ENCODE peak calls at places on chromosomes 11 and 22, in six cellular contexts. W is stimulated activated naive CD4-positive, alpha-beta T cell; L is sciatic nerve; V is AG04450; K is astrocyte of the hippocampus; T is A172. C is an unnamed sample.

GRCh38 chr22:37492428-37493344 is 6.5 kb upstream of the MFNG start:
- DNase-seq in L (no peak), V (no peak), T (peak), W (peak), K (peak), C (peak)

GRCh38 chr11:108221981-108222685 is at the start of gene NPAT:
- DNase-seq in L (no peak), W (peak), T (no peak), V (no peak), K (no peak), C (no peak)

GRCh38 chr11:130474637-130475400 is 26.4 kb downstream of the ADAMTS15 start:
- DNase-seq in T (no peak), K (no peak), W (no peak), L (no peak), V (no peak), C (no peak)

GRCh38 chr22:25700996-25701815 is 40.8 kb upstream of the MYO18B start:
- DNase-seq in W (no peak), T (no peak), K (no peak), V (no peak), L (no peak), C (no peak)

GRCh38 chr11:13276454-13276851 is 1.1 kb upstream of the BMAL1 start:
- DNase-seq in W (no peak), T (no peak), K (no peak), L (no peak), V (no peak), C (no peak)

GRCh38 chr11:113839842-113840241 is 35.5 kb downstream of the USP28 start:
- DNase-seq in W (no peak), V (no peak), T (no peak), K (no peak), L (no peak), C (no peak)

GRCh38 chr11:100849009-100849913 is 162.2 kb downstream of the ARHGAP42 start:
- DNase-seq in V (peak), T (peak), W (no peak), L (no peak), K (no peak), C (peak)

GRCh38 chr22:39185601-39186012 is 33.1 kb upstream of the CBX7 start:
- DNase-seq in W (no peak), V (no peak), K (no peak), T (no peak), L (peak), C (no peak)

C was measured in renal cortical epithelial cell.